ENCODE peak calls at places on chromosomes 11 and 22, in five cellular contexts. One of them, this sample, is unnamed.

GRCh38 chr11:33897761-33898403 is 6.0 kb upstream of the LMO2 start:
- DNase-seq in WTC11: no peak
- DNase-seq in astrocyte of the cerebellum: no peak
- DNase-seq in psoas muscle: no peak
- DNase-seq in fibroblast of mammary gland: no peak
- DNase-seq in this sample: no peak

GRCh38 chr22:28951969-28952521 is 68.7 kb downstream of the ZNRF3 start:
- DNase-seq in WTC11: peak; percentile 30
- DNase-seq in fibroblast of mammary gland: peak; percentile 19
- DNase-seq in astrocyte of the cerebellum: peak; percentile 90
- DNase-seq in psoas muscle: no peak
- DNase-seq in this sample: peak; percentile 24

GRCh38 chr11:84993386-84993785 is 633.8 kb downstream of the DLG2 start:
- DNase-seq in fibroblast of mammary gland: peak; percentile 31
- DNase-seq in astrocyte of the cerebellum: no peak
- DNase-seq in WTC11: peak; percentile 45
- DNase-seq in psoas muscle: no peak
- DNase-seq in this sample: no peak

GRCh38 chr11:119218141-119218878 is 12.2 kb downstream of the CBL start:
- DNase-seq in fibroblast of mammary gland: peak; percentile 99
- DNase-seq in WTC11: no peak
- DNase-seq in astrocyte of the cerebellum: peak; percentile 61
- DNase-seq in psoas muscle: no peak
- DNase-seq in this sample: peak; percentile 98

GRCh38 chr11:64356498-64357411 is 2.2 kb upstream of the RPS6KA4 start:
- DNase-seq in psoas muscle: no peak
- DNase-seq in fibroblast of mammary gland: peak; percentile 47
- DNase-seq in astrocyte of the cerebellum: no peak
- DNase-seq in WTC11: peak; percentile 93
- DNase-seq in this sample: peak; percentile 53

GRCh38 chr11:5486421-5486820 is 2.1 kb upstream of the OR52D1 start:
- DNase-seq in psoas muscle: no peak
- DNase-seq in WTC11: no peak
- DNase-seq in fibroblast of mammary gland: no peak
- DNase-seq in astrocyte of the cerebellum: no peak
- DNase-seq in this sample: no peak

GRCh38 chr22:33034753-33035152 is 23.4 kb downstream of the SYN3 start:
- DNase-seq in psoas muscle: no peak
- DNase-seq in fibroblast of mammary gland: no peak
- DNase-seq in WTC11: no peak
- DNase-seq in astrocyte of the cerebellum: no peak
- DNase-seq in this sample: no peak

GRCh38 chr22:19407649-19408606 is 23.6 kb downstream of the HIRA start:
- DNase-seq in WTC11: no peak
- DNase-seq in astrocyte of the cerebellum: no peak
- DNase-seq in fibroblast of mammary gland: peak; percentile 67
- DNase-seq in psoas muscle: no peak
- DNase-seq in this sample: no peak

GRCh38 chr11:118606157-118606843 is 1.1 kb upstream of the PHLDB1 start:
- DNase-seq in WTC11: peak; percentile 51
- DNase-seq in psoas muscle: no peak
- DNase-seq in astrocyte of the cerebellum: no peak
- DNase-seq in fibroblast of mammary gland: no peak
- DNase-seq in this sample: no peak

GRCh38 chr11:70065318-70066135 is 12.6 kb upstream of the ANO1 start:
- DNase-seq in fibroblast of mammary gland: no peak
- DNase-seq in WTC11: no peak
- DNase-seq in astrocyte of the cerebellum: no peak
- DNase-seq in psoas muscle: no peak
- DNase-seq in this sample: no peak

GRCh38 chr11:100930185-100930778 is 199.3 kb downstream of the PGR start:
- DNase-seq in fibroblast of mammary gland: peak; percentile 82
- DNase-seq in astrocyte of the cerebellum: peak; percentile 76
- DNase-seq in psoas muscle: no peak
- DNase-seq in WTC11: no peak
- DNase-seq in this sample: peak; percentile 67

DNA sequence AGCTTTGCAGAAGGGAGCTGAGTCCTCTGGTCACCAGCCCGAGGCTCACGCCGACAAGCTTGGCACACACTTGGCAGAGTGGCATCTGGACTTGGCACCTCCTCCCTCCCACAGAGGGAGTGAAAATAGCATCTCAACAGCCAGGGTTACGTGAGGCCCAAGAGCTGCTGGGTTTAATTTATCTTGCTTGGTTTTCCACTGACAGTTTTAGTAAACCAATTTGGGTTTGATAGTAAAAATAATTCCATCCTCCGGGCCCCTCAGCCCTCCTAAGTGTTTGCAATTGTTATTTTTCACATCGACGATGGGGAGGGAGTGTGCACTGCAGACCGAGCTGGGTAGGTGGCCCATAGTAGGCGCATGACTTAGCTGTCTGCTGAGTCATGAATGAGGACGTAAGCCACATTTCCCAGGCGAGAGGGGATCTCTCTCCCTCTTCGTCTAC is 107.6 kb upstream of the ASPHD2 start:
- DNase-seq in fibroblast of mammary gland: peak; percentile 64
- DNase-seq in psoas muscle: peak; percentile 49
- DNase-seq in WTC11: no peak
- DNase-seq in astrocyte of the cerebellum: no peak
- DNase-seq in this sample: peak; percentile 86
- TF ChIP-seq CTCF in fibroblast of mammary gland: no peak
- TF ChIP-seq CTCF in psoas muscle: no peak
- TF ChIP-seq CTCF in WTC11: no peak
- TF ChIP-seq CTCF in astrocyte of the cerebellum: no peak
- TF ChIP-seq CTCF in this sample: peak; percentile 41

GRCh38 chr11:66951135-66951534 is 7.0 kb downstream of the PC start:
- DNase-seq in astrocyte of the cerebellum: no peak
- DNase-seq in WTC11: peak; percentile 61
- DNase-seq in fibroblast of mammary gland: no peak
- DNase-seq in psoas muscle: no peak
- DNase-seq in this sample: no peak
- TF ChIP-seq CTCF in astrocyte of the cerebellum: no peak
- TF ChIP-seq CTCF in WTC11: no peak
- TF ChIP-seq CTCF in fibroblast of mammary gland: no peak
- TF ChIP-seq CTCF in psoas muscle: no peak
- TF ChIP-seq CTCF in this sample: no peak

DNA sequence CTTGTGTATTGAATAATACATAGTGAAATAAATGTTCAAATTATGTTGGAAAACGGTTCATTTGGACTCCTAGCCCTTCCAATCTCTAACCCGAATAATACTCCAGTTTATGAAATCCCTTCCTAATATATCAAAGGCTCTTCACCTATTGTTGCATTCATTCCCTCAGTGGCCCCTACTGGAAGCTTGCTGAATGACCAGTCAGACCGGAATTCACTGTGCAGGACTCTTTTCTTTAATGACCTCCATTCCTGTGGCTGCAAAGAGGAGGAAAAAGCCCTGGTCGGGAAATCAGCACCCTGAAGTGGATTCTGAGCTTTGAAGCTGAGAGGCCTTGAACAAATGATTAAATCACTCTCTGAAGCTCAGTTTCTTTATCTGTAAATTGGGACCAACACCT is 19.1 kb upstream of the RCN1 start:
- DNase-seq in WTC11: peak; percentile 30
- DNase-seq in fibroblast of mammary gland: peak; percentile 56
- DNase-seq in psoas muscle: no peak
- DNase-seq in astrocyte of the cerebellum: peak; percentile 59
- DNase-seq in this sample: peak; percentile 76
- TF ChIP-seq CTCF in WTC11: peak; percentile 23
- TF ChIP-seq CTCF in fibroblast of mammary gland: peak; percentile 69
- TF ChIP-seq CTCF in psoas muscle: no peak
- TF ChIP-seq CTCF in astrocyte of the cerebellum: peak; percentile 76
- TF ChIP-seq CTCF in this sample: peak; percentile 74

DNA sequence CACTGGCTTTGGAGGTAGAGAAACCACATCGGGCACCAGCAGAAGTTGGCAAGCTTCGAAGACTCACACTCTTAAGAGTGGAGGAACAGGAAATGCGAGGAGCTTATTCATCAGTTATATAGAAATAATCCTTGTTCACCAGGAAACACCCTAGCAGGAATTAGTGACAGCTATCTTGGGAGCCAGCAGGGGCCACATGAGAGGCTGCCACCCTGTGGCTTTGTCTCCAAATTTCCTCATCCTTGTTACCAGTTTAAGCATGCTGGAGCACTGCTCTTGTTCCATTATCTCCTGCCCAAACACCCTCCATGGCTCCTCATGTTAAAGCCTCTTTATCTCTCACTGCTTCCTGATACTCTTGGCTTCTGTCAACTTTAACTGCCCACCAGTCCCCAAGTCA is 131.0 kb downstream of the PLEKHA7 start:
- DNase-seq in fibroblast of mammary gland: no peak
- DNase-seq in WTC11: no peak
- DNase-seq in psoas muscle: no peak
- DNase-seq in astrocyte of the cerebellum: no peak
- DNase-seq in this sample: no peak
- TF ChIP-seq CTCF in fibroblast of mammary gland: no peak
- TF ChIP-seq CTCF in WTC11: no peak
- TF ChIP-seq CTCF in psoas muscle: peak; percentile 17
- TF ChIP-seq CTCF in astrocyte of the cerebellum: no peak
- TF ChIP-seq CTCF in this sample: no peak

GRCh38 chr22:47012589-47013365 is 250.3 kb downstream of the TBC1D22A start:
- DNase-seq in WTC11: no peak
- DNase-seq in fibroblast of mammary gland: no peak
- DNase-seq in psoas muscle: no peak
- DNase-seq in astrocyte of the cerebellum: peak; percentile 70
- DNase-seq in this sample: no peak
- TF ChIP-seq CTCF in WTC11: peak; percentile 17
- TF ChIP-seq CTCF in fibroblast of mammary gland: peak; percentile 2
- TF ChIP-seq CTCF in psoas muscle: no peak
- TF ChIP-seq CTCF in astrocyte of the cerebellum: peak; percentile 42
- TF ChIP-seq CTCF in this sample: peak; percentile 53

This sample was measured in HFFc6.